ENCODE peak calls at places on chromosomes 16 and 17, in nine cellular contexts. D, A, K, W, E, H, P, T and Y are unnamed samples. For H3K36me3, the result is how much of the 10 kb centered on the place peaks cover.

GRCh38 chr17:70564006-70564620 is 394.8 kb downstream of the KCNJ2 start:
- DNase-seq in H (no peak), K (no peak), T (no peak), W (no peak), A (no peak), P (no peak), D (no peak), E (no peak), Y (no peak)

GRCh38 chr17:29138991-29139682 is 41.1 kb downstream of the MYO18A start:
- DNase-seq in P (no peak), T (peak), H (no peak), E (no peak), W (no peak), K (no peak), D (peak), A (no peak), Y (peak)

GRCh38 chr16:4414187-4414909 is 2.0 kb downstream of the CORO7 start:
- DNase-seq in E (no peak), H (no peak), P (no peak), T (no peak), A (no peak), W (no peak), K (no peak), D (peak), Y (no peak)

GRCh38 chr17:81180836-81181810 is 15.1 kb upstream of the AATK start:
- DNase-seq in P (no peak), D (no peak), H (no peak), T (no peak), E (no peak), W (no peak), A (no peak), K (no peak), Y (no peak)

GRCh38 chr17:46717999-46718398 is 100.5 kb downstream of the WNT3 start:
- DNase-seq in E (no peak), T (no peak), A (no peak), H (no peak), K (no peak), D (no peak), P (no peak), W (no peak), Y (no peak)

GRCh38 chr16:28291651-28292626 is at the start of gene SBK1:
- DNase-seq in W (no peak), D (peak), K (peak), A (peak), T (peak), H (peak), E (no peak), P (peak), Y (peak)

GRCh38 chr17:56593073-56593740 is at the start of gene NOG:
- DNase-seq in K (no peak), D (no peak), A (peak), E (no peak), P (peak), W (no peak), T (peak), H (no peak), Y (peak)

GRCh38 chr16:26987631-26988030 is 79.1 kb upstream of the C16orf82 start:
- DNase-seq in W (no peak), A (no peak), K (no peak), H (no peak), T (no peak), D (no peak), E (no peak), P (no peak), Y (no peak)

GRCh38 chr17:50487213-50488096 is 8.8 kb downstream of the RSAD1 start:
- DNase-seq in E (no peak), D (peak), K (no peak), T (no peak), P (no peak), A (no peak), W (no peak), H (no peak), Y (no peak)

GRCh38 chr16:50695017-50696000 is 1.9 kb downstream of the NOD2 start:
- DNase-seq in A (no peak), H (no peak), D (no peak), T (peak), K (no peak), E (no peak), P (no peak), W (no peak), Y (no peak)

GRCh38 chr17:36703860-36704266 is 102.5 kb downstream of the MRM1 start:
- DNase-seq in K (no peak), D (no peak), H (no peak), P (peak), A (peak), E (no peak), W (no peak), T (no peak), Y (peak)

GRCh38 chr17:81685108-81685507 is 1.3 kb downstream of the HGS start:
- DNase-seq in T (no peak), H (no peak), P (no peak), A (no peak), E (no peak), W (no peak), D (no peak), K (no peak), Y (no peak)

GRCh38 chr16:11696266-11697012 is 28.2 kb downstream of the SNN start:
- DNase-seq in A (no peak), K (no peak), W (no peak), T (no peak), D (no peak), E (no peak), H (no peak), P (no peak), Y (no peak)
- H3K36me3 ChIP-seq in A (under half), K (under half), W (under half), T (under half), D (half or more), E (half or more), H (under half), P (under half), Y (under half)

DNA sequence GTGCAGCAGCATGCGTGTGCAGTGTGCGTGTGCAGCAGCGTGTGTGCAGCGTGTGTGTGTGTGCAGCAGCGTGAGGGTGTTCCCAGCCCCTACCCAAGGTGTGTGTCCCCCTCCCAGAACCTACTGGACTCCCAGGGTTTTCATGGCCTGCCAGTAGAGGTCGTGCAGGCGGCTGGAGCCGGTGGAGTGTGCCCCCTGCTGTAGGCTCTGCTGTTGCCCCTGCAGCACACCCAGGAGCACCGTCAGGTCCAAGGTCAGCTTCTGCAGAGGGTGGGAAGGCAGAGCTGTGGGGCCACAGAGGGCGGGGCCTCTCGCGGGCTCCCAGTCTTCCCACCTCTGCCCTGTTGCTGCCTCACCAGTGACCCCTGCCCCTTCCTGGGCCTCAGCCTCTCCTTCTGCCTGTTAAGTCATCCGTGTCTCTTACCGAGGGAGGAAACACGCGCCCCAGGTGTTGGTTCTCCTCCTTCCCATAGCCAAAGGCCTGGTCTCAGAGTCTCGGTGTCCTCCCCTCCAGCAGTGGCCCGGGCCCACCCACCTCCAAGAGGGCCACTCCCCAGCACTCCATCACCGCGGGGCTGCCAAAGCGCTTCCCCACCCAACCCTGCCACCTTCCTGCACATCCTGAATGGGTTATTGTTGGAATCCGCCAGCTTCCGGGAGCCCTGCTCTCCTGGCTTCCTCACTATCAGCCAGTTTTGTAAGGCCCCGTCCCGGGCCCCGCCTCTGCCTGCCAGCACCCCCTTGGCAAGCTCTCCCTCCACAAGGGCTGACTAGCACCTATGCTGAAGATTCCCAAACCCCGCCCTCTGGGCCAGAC is 14.8 kb downstream of the MYBBP1A start:
- DNase-seq in W (no peak), K (no peak), D (peak), T (peak), A (no peak), P (no peak), E (no peak), H (no peak), Y (peak)
- TF ChIP-seq POLR2A in W (no peak), K (no peak), D (no peak), T (no peak), A (no peak), P (no peak), E (no peak), H (no peak), Y (no peak)

GRCh38 chr16:678858-679807 is 1.1 kb upstream of the STUB1 start:
- DNase-seq in K (peak), P (peak), H (peak), D (peak), A (peak), E (no peak), W (no peak), T (peak), Y (peak)
- H3K27ac ChIP-seq in K (peak), P (peak), H (peak), D (peak), A (peak), E (peak), W (no peak), T (peak), Y (peak)

GRCh38 chr16:23400387-23400930 is 52.5 kb downstream of the COG7 start:
- DNase-seq in K (no peak), P (no peak), D (no peak), E (no peak), H (no peak), A (no peak), T (no peak), W (no peak), Y (no peak)
- H3K36me3 ChIP-seq in K (under half), P (under half), D (half or more), E (half or more), H (under half), A (under half), T (under half), W (under half), Y (under half)

DNA sequence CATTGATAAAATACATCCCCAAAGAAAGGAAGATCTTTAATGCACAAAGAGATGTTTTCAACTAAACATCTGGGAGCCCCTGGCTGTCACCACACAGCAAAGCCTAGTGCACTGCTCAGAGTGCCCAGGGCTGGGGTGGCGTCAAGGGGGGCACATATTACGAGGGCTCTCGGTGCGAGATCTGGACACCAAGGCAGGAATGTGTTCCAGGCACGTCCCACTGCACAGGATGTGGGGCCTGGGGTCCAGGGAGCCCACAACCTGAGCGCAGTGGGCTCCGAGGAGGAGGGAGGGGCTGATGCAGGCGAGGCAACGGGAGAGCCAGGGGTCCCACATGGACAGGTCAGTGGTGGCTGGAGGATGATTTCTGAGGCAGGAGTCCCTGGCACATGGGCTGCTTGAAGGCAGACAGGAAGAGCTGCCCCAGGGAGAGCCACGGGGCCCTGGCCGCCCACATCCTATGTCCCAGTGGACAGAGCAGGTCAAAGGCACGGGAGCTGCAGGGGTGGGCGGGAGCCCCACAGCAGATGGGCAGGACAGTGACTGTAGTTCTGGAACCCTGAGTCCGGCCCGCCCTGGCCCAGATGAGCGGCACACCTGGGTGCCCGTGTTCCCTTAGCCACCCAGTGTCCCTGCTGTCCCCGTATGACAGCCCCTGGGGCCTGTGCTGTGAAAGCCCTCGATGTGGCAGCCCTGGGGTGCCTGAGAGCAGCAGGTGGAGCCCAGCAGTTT is 56.4 kb downstream of the ZNF778 start:
- DNase-seq in D (no peak), H (no peak), K (no peak), P (no peak), A (no peak), T (no peak), E (no peak), W (no peak), Y (no peak)
- TF ChIP-seq POLR2A in D (no peak), H (no peak), K (no peak), P (no peak), A (no peak), T (no peak), E (no peak), W (no peak), Y (no peak)